ENCODE peak calls at places on chromosome 12, in six cellular contexts. One of them, this sample, is unnamed.

GRCh38 chr12:64678248-64678647 is 68.0 kb downstream of the RASSF3 start:
- DNase-seq in HFF-Myc: no peak
- DNase-seq in heart left ventricle: no peak
- DNase-seq in AG09309: no peak
- DNase-seq in RWPE2: no peak
- DNase-seq in fibroblast of lung: no peak
- DNase-seq in this sample: no peak

GRCh38 chr12:56143870-56144269 is 8.5 kb upstream of the MYL6B start:
- DNase-seq in heart left ventricle: peak; percentile 61
- DNase-seq in AG09309: no peak
- DNase-seq in HFF-Myc: no peak
- DNase-seq in RWPE2: no peak
- DNase-seq in fibroblast of lung: no peak
- DNase-seq in this sample: no peak

GRCh38 chr12:91127751-91128150 is 16.5 kb upstream of the LUM start:
- DNase-seq in AG09309: no peak
- DNase-seq in heart left ventricle: no peak
- DNase-seq in RWPE2: no peak
- DNase-seq in fibroblast of lung: peak; percentile 67
- DNase-seq in HFF-Myc: no peak
- DNase-seq in this sample: no peak

GRCh38 chr12:125890983-125891382 is 825.7 kb downstream of the AACS start:
- DNase-seq in HFF-Myc: no peak
- DNase-seq in RWPE2: no peak
- DNase-seq in fibroblast of lung: peak; percentile 90
- DNase-seq in heart left ventricle: peak; percentile 58
- DNase-seq in AG09309: no peak
- DNase-seq in this sample: peak; percentile 23

GRCh38 chr12:109768901-109769670 is 55.5 kb downstream of the FAM222A start:
- DNase-seq in fibroblast of lung: no peak
- DNase-seq in AG09309: no peak
- DNase-seq in heart left ventricle: no peak
- DNase-seq in HFF-Myc: no peak
- DNase-seq in RWPE2: no peak
- DNase-seq in this sample: no peak

GRCh38 chr12:102504280-102504679 is 23.9 kb upstream of the IGF1 start:
- DNase-seq in fibroblast of lung: no peak
- DNase-seq in heart left ventricle: no peak
- DNase-seq in RWPE2: no peak
- DNase-seq in HFF-Myc: no peak
- DNase-seq in AG09309: no peak
- DNase-seq in this sample: no peak

GRCh38 chr12:89225401-89225800 is 126.9 kb downstream of the DUSP6 start:
- DNase-seq in AG09309: no peak
- DNase-seq in heart left ventricle: no peak
- DNase-seq in HFF-Myc: peak; percentile 26
- DNase-seq in RWPE2: peak; percentile 74
- DNase-seq in fibroblast of lung: peak; percentile 81
- DNase-seq in this sample: no peak

GRCh38 chr12:132560421-132560830 is 50.0 kb downstream of the LRCOL1 start:
- DNase-seq in HFF-Myc: no peak
- DNase-seq in heart left ventricle: no peak
- DNase-seq in AG09309: no peak
- DNase-seq in RWPE2: no peak
- DNase-seq in fibroblast of lung: no peak
- DNase-seq in this sample: no peak

GRCh38 chr12:19120795-19121194 is 8.7 kb upstream of the PLEKHA5 start:
- DNase-seq in RWPE2: no peak
- DNase-seq in fibroblast of lung: no peak
- DNase-seq in HFF-Myc: no peak
- DNase-seq in AG09309: no peak
- DNase-seq in heart left ventricle: no peak
- DNase-seq in this sample: no peak

GRCh38 chr12:110619534-110619953 is 5.6 kb downstream of the TCTN1 start:
- DNase-seq in RWPE2: no peak
- DNase-seq in fibroblast of lung: no peak
- DNase-seq in AG09309: peak; percentile 1
- DNase-seq in HFF-Myc: no peak
- DNase-seq in heart left ventricle: no peak
- DNase-seq in this sample: no peak

GRCh38 chr12:127178463-127178862 is 1088.5 kb upstream of the TMEM132C start:
- DNase-seq in heart left ventricle: no peak
- DNase-seq in HFF-Myc: no peak
- DNase-seq in AG09309: no peak
- DNase-seq in RWPE2: no peak
- DNase-seq in fibroblast of lung: no peak
- DNase-seq in this sample: no peak

GRCh38 chr12:21656931-21657335 is 709 bp downstream of the LDHB start:
- DNase-seq in HFF-Myc: peak; percentile 5
- DNase-seq in AG09309: no peak
- DNase-seq in fibroblast of lung: peak; percentile 50
- DNase-seq in RWPE2: no peak
- DNase-seq in heart left ventricle: peak; percentile 42
- DNase-seq in this sample: no peak

GRCh38 chr12:51395283-51396230 is 4.4 kb upstream of the GALNT6 start:
- DNase-seq in AG09309: no peak
- DNase-seq in RWPE2: no peak
- DNase-seq in fibroblast of lung: no peak
- DNase-seq in heart left ventricle: no peak
- DNase-seq in HFF-Myc: no peak
- DNase-seq in this sample: no peak

GRCh38 chr12:32535260-32535999 is 136.1 kb downstream of the FGD4 start:
- DNase-seq in fibroblast of lung: peak; percentile 74
- DNase-seq in RWPE2: no peak
- DNase-seq in heart left ventricle: peak; percentile 94
- DNase-seq in HFF-Myc: peak; percentile 27
- DNase-seq in AG09309: no peak
- DNase-seq in this sample: no peak

GRCh38 chr12:11863478-11863906 is 207.2 kb upstream of the BCL2L14 start:
- DNase-seq in RWPE2: no peak
- DNase-seq in heart left ventricle: peak; percentile 71
- DNase-seq in HFF-Myc: no peak
- DNase-seq in AG09309: no peak
- DNase-seq in fibroblast of lung: peak; percentile 58
- DNase-seq in this sample: no peak

GRCh38 chr12:122412851-122413433 is 9.5 kb downstream of the CLIP1 start:
- DNase-seq in RWPE2: no peak
- DNase-seq in HFF-Myc: no peak
- DNase-seq in fibroblast of lung: no peak
- DNase-seq in heart left ventricle: no peak
- DNase-seq in AG09309: no peak
- DNase-seq in this sample: no peak
- H3K4me3 ChIP-seq in RWPE2: no peak overlapping the region
- H3K4me3 ChIP-seq in HFF-Myc: no peak overlapping the region
- H3K4me3 ChIP-seq in fibroblast of lung: no peak overlapping the region
- H3K4me3 ChIP-seq in heart left ventricle: no peak overlapping the region
- H3K4me3 ChIP-seq in AG09309: no peak overlapping the region
- H3K4me3 ChIP-seq in this sample: no peak overlapping the region

DNA sequence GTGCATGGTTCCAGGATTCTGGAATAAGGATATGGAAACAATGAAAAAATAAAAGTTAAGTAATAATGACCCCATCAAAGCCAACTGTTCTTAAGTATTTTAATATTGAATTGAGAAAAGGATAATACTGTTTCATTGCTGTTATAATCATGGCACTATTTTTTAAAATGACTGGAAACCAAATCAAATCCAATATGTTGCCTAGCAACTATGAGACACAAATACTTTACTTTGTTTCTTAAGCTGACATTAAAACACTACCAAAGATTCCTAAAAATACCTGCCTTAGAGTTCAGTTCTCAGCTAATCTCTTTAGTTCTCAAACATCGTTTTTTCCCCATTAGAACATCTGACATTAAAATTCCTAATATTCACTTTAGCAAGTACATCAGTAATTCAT is 66.4 kb upstream of the OTOGL start:
- DNase-seq in heart left ventricle: no peak
- DNase-seq in HFF-Myc: no peak
- DNase-seq in fibroblast of lung: peak; percentile 43
- DNase-seq in RWPE2: no peak
- DNase-seq in AG09309: no peak
- DNase-seq in this sample: no peak
- H3K4me3 ChIP-seq in heart left ventricle: no peak overlapping the region
- H3K4me3 ChIP-seq in HFF-Myc: no peak overlapping the region
- H3K4me3 ChIP-seq in fibroblast of lung: no peak overlapping the region
- H3K4me3 ChIP-seq in RWPE2: no peak overlapping the region
- H3K4me3 ChIP-seq in AG09309: no peak overlapping the region
- H3K4me3 ChIP-seq in this sample: no peak overlapping the region

GRCh38 chr12:2893007-2893406 is 2.3 kb downstream of the TULP3 start:
- DNase-seq in HFF-Myc: peak; percentile 75
- DNase-seq in heart left ventricle: no peak
- DNase-seq in AG09309: peak; percentile 86
- DNase-seq in RWPE2: no peak
- DNase-seq in fibroblast of lung: peak; percentile 91
- DNase-seq in this sample: no peak

GRCh38 chr12:2895511-2895910 is 4.8 kb downstream of the TULP3 start:
- DNase-seq in HFF-Myc: no peak
- DNase-seq in AG09309: no peak
- DNase-seq in RWPE2: no peak
- DNase-seq in heart left ventricle: no peak
- DNase-seq in fibroblast of lung: no peak
- DNase-seq in this sample: no peak

GRCh38 chr12:2892246-2892645 is 1.6 kb downstream of the TULP3 start:
- DNase-seq in heart left ventricle: no peak
- DNase-seq in AG09309: no peak
- DNase-seq in HFF-Myc: no peak
- DNase-seq in fibroblast of lung: peak; percentile 28
- DNase-seq in RWPE2: no peak
- DNase-seq in this sample: no peak

GRCh38 chr12:2897418-2897817 is 6.7 kb downstream of the TULP3 start:
- DNase-seq in HFF-Myc: no peak
- DNase-seq in heart left ventricle: no peak
- DNase-seq in fibroblast of lung: no peak
- DNase-seq in RWPE2: no peak
- DNase-seq in AG09309: no peak
- DNase-seq in this sample: no peak

GRCh38 chr12:2894961-2895360 is 4.3 kb downstream of the TULP3 start:
- DNase-seq in AG09309: no peak
- DNase-seq in fibroblast of lung: peak; percentile 13
- DNase-seq in HFF-Myc: no peak
- DNase-seq in heart left ventricle: no peak
- DNase-seq in RWPE2: no peak
- DNase-seq in this sample: no peak
- H3K4me3 ChIP-seq in AG09309: no peak overlapping the region
- H3K4me3 ChIP-seq in fibroblast of lung: no peak overlapping the region
- H3K4me3 ChIP-seq in HFF-Myc: no peak overlapping the region
- H3K4me3 ChIP-seq in heart left ventricle: no peak overlapping the region
- H3K4me3 ChIP-seq in RWPE2: no peak overlapping the region
- H3K4me3 ChIP-seq in this sample: no peak overlapping the region

DNA sequence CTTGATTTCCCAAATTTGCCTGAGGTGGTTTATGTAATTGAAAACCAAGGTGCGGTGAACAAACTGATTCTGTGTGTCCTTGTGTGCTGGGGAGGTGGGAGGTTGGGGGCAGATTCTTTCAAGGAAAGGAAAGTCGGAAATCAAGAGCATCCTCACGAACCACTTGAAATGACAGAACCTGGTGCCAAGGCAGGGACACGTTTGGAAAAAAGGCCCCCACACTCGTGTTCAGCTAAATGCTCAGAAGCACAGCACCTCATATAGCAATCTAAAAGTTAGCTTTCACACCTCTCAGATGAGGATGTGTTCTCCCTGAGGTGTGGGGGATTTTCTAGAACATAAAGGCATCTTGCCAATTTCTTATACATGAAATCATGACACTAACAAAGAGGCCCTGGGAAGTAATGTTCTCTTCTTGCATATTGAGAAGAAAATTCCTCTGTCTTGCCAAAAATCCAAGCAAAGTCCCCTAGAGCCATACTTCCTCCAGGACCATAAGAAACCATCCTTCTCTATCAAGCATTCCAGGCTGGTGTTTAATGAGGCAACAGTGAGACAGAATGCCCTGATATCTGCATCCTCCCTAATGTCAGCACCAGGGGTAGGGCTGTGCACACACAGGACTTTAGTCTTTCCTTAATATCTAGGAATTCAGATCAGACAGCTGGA is 119.7 kb downstream of the PLXNC1 start:
- DNase-seq in AG09309: no peak
- DNase-seq in RWPE2: no peak
- DNase-seq in fibroblast of lung: no peak
- DNase-seq in heart left ventricle: no peak
- DNase-seq in HFF-Myc: no peak
- DNase-seq in this sample: no peak
- H3K4me3 ChIP-seq in AG09309: no peak overlapping the region
- H3K4me3 ChIP-seq in RWPE2: no peak overlapping the region
- H3K4me3 ChIP-seq in fibroblast of lung: no peak overlapping the region
- H3K4me3 ChIP-seq in heart left ventricle: no peak overlapping the region
- H3K4me3 ChIP-seq in HFF-Myc: no peak overlapping the region
- H3K4me3 ChIP-seq in this sample: no peak overlapping the region

GRCh38 chr12:4274396-4274959 is 916 bp downstream of the CCND2 start:
- DNase-seq in HFF-Myc: no peak
- DNase-seq in AG09309: no peak
- DNase-seq in RWPE2: no peak
- DNase-seq in heart left ventricle: peak; percentile 55
- DNase-seq in fibroblast of lung: no peak
- DNase-seq in this sample: no peak
- H3K4me3 ChIP-seq in HFF-Myc: peak overlapping the region; percentile 38
- H3K4me3 ChIP-seq in AG09309: peak overlapping the region; percentile 45
- H3K4me3 ChIP-seq in RWPE2: peak overlapping the region; percentile 81
- H3K4me3 ChIP-seq in heart left ventricle: peak overlapping the region; percentile 92
- H3K4me3 ChIP-seq in fibroblast of lung: peak overlapping the region; percentile 19
- H3K4me3 ChIP-seq in this sample: peak overlapping the region; percentile 36

GRCh38 chr12:111842556-111843396 is 748 bp downstream of the MAPKAPK5 start:
- DNase-seq in fibroblast of lung: peak; percentile 13
- DNase-seq in heart left ventricle: no peak
- DNase-seq in AG09309: no peak
- DNase-seq in HFF-Myc: no peak
- DNase-seq in RWPE2: no peak
- DNase-seq in this sample: no peak
- H3K4me3 ChIP-seq in fibroblast of lung: peak overlapping the region; percentile 97
- H3K4me3 ChIP-seq in heart left ventricle: peak overlapping the region; percentile 82
- H3K4me3 ChIP-seq in AG09309: peak overlapping the region; percentile 91
- H3K4me3 ChIP-seq in HFF-Myc: peak overlapping the region; percentile 100
- H3K4me3 ChIP-seq in RWPE2: peak overlapping the region; percentile 80
- H3K4me3 ChIP-seq in this sample: peak overlapping the region; percentile 72